ENCODE peak calls at places on chromosomes 11 and 22, in seven cellular contexts. S is stimulated activated CD4-positive, alpha-beta T cell treated with anti-CD3 and anti-CD28 coated beads, Interleukin-15, amount 100 ng/mL, for 48 hours; O is dermis blood vessel endothelial cell; X is KBM-7; L is HTR-8/SVneo; G is posterior cingulate gyrus; U is left cardiac atrium. Q is an unnamed sample.

GRCh38 chr11:71355266-71355665 is 92.9 kb downstream of the DHCR7 start:
- DNase-seq in L (no peak), S (no peak), G (no peak), O (no peak), U (no peak), X (no peak), Q (peak)

GRCh38 chr22:32801436-32802290 is at the start of gene TIMP3:
- DNase-seq in L (peak), X (peak), U (peak), O (peak), S (no peak), G (no peak), Q (peak)

GRCh38 chr11:59668188-59668949 is 468 bp downstream of the PATL1 start:
- DNase-seq in G (no peak), O (peak), L (peak), X (peak), U (peak), S (peak), Q (peak)

GRCh38 chr11:8290122-8290810 is 26.6 kb upstream of the LMO1 start:
- DNase-seq in G (no peak), U (no peak), O (no peak), S (no peak), L (no peak), X (no peak), Q (no peak)

GRCh38 chr11:93225642-93226041 is 27.9 kb upstream of the SLC36A4 start:
- DNase-seq in L (no peak), G (no peak), O (peak), U (no peak), X (peak), S (no peak), Q (peak)

GRCh38 chr11:13206086-13206640 is 71.4 kb upstream of the BMAL1 start:
- DNase-seq in U (no peak), X (no peak), S (no peak), O (no peak), G (no peak), L (no peak), Q (no peak)

GRCh38 chr11:40370821-40371616 is 1088.4 kb downstream of the LRRC4C start:
- DNase-seq in S (no peak), G (no peak), U (no peak), L (no peak), X (no peak), O (no peak), Q (no peak)

GRCh38 chr11:61092280-61092766 is 10.0 kb upstream of the CD5 start:
- DNase-seq in U (no peak), X (peak), S (peak), O (no peak), G (no peak), L (no peak), Q (no peak)

GRCh38 chr22:25484498-25484897 is 80.0 kb upstream of the GRK3 start:
- DNase-seq in U (no peak), G (no peak), X (no peak), S (peak), L (no peak), O (no peak), Q (no peak)